ENCODE peak calls at places on chromosomes 16 and 17, in seven cellular contexts. One of them, this sample, is unnamed.

GRCh38 chr17:29007456-29008455 is 1.9 kb upstream of the SEZ6 start:
- DNase-seq in dermis microvascular lymphatic vessel endothelial cell: no peak
- DNase-seq in left cardiac atrium: no peak
- DNase-seq in uterus: no peak
- DNase-seq in H9: no peak
- DNase-seq in EL: peak; percentile 70
- DNase-seq in HT-29: no peak
- DNase-seq in this sample: peak; percentile 21

GRCh38 chr17:72711531-72712310 is 380.8 kb downstream of the SLC39A11 start:
- DNase-seq in dermis microvascular lymphatic vessel endothelial cell: no peak
- DNase-seq in left cardiac atrium: no peak
- DNase-seq in uterus: no peak
- DNase-seq in H9: no peak
- DNase-seq in EL: no peak
- DNase-seq in HT-29: no peak
- DNase-seq in this sample: no peak

GRCh38 chr16:15403392-15403995 is 7.9 kb downstream of the MPV17L start:
- DNase-seq in dermis microvascular lymphatic vessel endothelial cell: no peak
- DNase-seq in left cardiac atrium: no peak
- DNase-seq in uterus: no peak
- DNase-seq in H9: no peak
- DNase-seq in EL: no peak
- DNase-seq in HT-29: no peak
- DNase-seq in this sample: peak; percentile 27

GRCh38 chr17:72850410-72850809 is 242.1 kb downstream of the SLC39A11 start:
- DNase-seq in dermis microvascular lymphatic vessel endothelial cell: no peak
- DNase-seq in left cardiac atrium: no peak
- DNase-seq in uterus: no peak
- DNase-seq in H9: no peak
- DNase-seq in EL: peak; percentile 34
- DNase-seq in HT-29: no peak
- DNase-seq in this sample: no peak

GRCh38 chr17:38465420-38466345 is 37.4 kb downstream of the ARHGAP23 start:
- DNase-seq in dermis microvascular lymphatic vessel endothelial cell: no peak
- DNase-seq in left cardiac atrium: peak; percentile 78
- DNase-seq in uterus: peak; percentile 72
- DNase-seq in H9: no peak
- DNase-seq in EL: peak; percentile 84
- DNase-seq in HT-29: peak; percentile 79
- DNase-seq in this sample: no peak

GRCh38 chr17:46839211-46839610 is 12.2 kb upstream of the WNT9B start:
- DNase-seq in dermis microvascular lymphatic vessel endothelial cell: no peak
- DNase-seq in left cardiac atrium: no peak
- DNase-seq in uterus: no peak
- DNase-seq in H9: no peak
- DNase-seq in EL: no peak
- DNase-seq in HT-29: no peak
- DNase-seq in this sample: no peak

GRCh38 chr17:28573966-28574480 is 2.7 kb downstream of the ALDOC start:
- DNase-seq in dermis microvascular lymphatic vessel endothelial cell: no peak
- DNase-seq in left cardiac atrium: no peak
- DNase-seq in uterus: no peak
- DNase-seq in H9: no peak
- DNase-seq in EL: no peak
- DNase-seq in HT-29: no peak
- DNase-seq in this sample: no peak

GRCh38 chr16:57325458-57325857 is 33.1 kb upstream of the CCL22 start:
- DNase-seq in dermis microvascular lymphatic vessel endothelial cell: no peak
- DNase-seq in left cardiac atrium: no peak
- DNase-seq in uterus: no peak
- DNase-seq in H9: no peak
- DNase-seq in EL: peak; percentile 16
- DNase-seq in HT-29: no peak
- DNase-seq in this sample: peak; percentile 54

GRCh38 chr16:86272744-86273143 is 237.6 kb upstream of the FOXF1 start:
- DNase-seq in dermis microvascular lymphatic vessel endothelial cell: no peak
- DNase-seq in left cardiac atrium: no peak
- DNase-seq in uterus: no peak
- DNase-seq in H9: no peak
- DNase-seq in EL: no peak
- DNase-seq in HT-29: no peak
- DNase-seq in this sample: no peak

GRCh38 chr17:77140878-77141767 is at the start of gene SEC14L1:
- DNase-seq in dermis microvascular lymphatic vessel endothelial cell: no peak
- DNase-seq in left cardiac atrium: peak; percentile 68
- DNase-seq in uterus: peak; percentile 37
- DNase-seq in H9: peak; percentile 86
- DNase-seq in EL: peak; percentile 59
- DNase-seq in HT-29: peak; percentile 49
- DNase-seq in this sample: peak; percentile 62